ENCODE peak calls at places on chromosomes 1 and 21, in four cellular contexts. A is GM12878, X is H1, E is K562. Q is an unnamed sample.

GRCh38 chr1:68293609-68294353 is 61.5 kb upstream of the WLS start:
- DNase-seq in E (no peak), X (peak), A (no peak), Q (no peak)

GRCh38 chr21:45319461-45320211 is 31.9 kb upstream of the POFUT2 start:
- DNase-seq in E (no peak), A (no peak), X (no peak), Q (no peak)

GRCh38 chr1:27554777-27555699 is 48.9 kb downstream of the AHDC1 start:
- DNase-seq in A (no peak), X (no peak), E (peak), Q (no peak)

GRCh38 chr1:29686012-29686930 is 449.9 kb downstream of the PTPRU start:
- DNase-seq in A (no peak), E (no peak), X (no peak), Q (no peak)

GRCh38 chr1:78004719-78005346 is at the start of gene DNAJB4:
- DNase-seq in X (no peak), A (peak), E (peak), Q (peak)

GRCh38 chr1:186682721-186683120 is 2.5 kb upstream of the PTGS2 start:
- DNase-seq in A (no peak), X (no peak), E (no peak), Q (no peak)

GRCh38 chr1:236534164-236534651 is 10.4 kb downstream of the LGALS8 start:
- DNase-seq in E (no peak), X (no peak), A (no peak), Q (no peak)

GRCh38 chr1:167546935-167547334 is 6.6 kb downstream of the CREG1 start:
- DNase-seq in A (no peak), X (no peak), E (no peak), Q (no peak)

GRCh38 chr1:245641384-245641783 is 486.6 kb downstream of the KIF26B start:
- DNase-seq in A (no peak), X (no peak), E (no peak), Q (no peak)

GRCh38 chr21:28224191-28224755 is 768.4 kb downstream of the LTN1 start:
- DNase-seq in X (no peak), E (no peak), A (no peak), Q (no peak)

GRCh38 chr21:32184485-32184884 is 94.4 kb downstream of the MIS18A start:
- DNase-seq in X (no peak), E (peak), A (no peak), Q (no peak)

GRCh38 chr21:20875741-20876140 is 122.5 kb upstream of the NCAM2 start:
- DNase-seq in A (no peak), E (no peak), X (no peak), Q (no peak)

GRCh38 chr1:11158720-11159321 is 30.3 kb upstream of the ANGPTL7 start:
- DNase-seq in A (no peak), X (no peak), E (no peak), Q (no peak)

GRCh38 chr1:77322061-77322900 is 40.5 kb downstream of the AK5 start:
- DNase-seq in A (no peak), E (peak), X (no peak), Q (peak)

GRCh38 chr1:42937836-42938595 is 20.7 kb downstream of the SLC2A1 start:
- DNase-seq in A (no peak), X (no peak), E (no peak), Q (no peak)

GRCh38 chr1:167928457-167928852 is 8.0 kb upstream of the DCAF6 start:
- DNase-seq in E (peak), X (no peak), A (no peak), Q (no peak)

GRCh38 chr21:30337644-30338170 is at the start of gene KRTAP27-1:
- DNase-seq in E (no peak), A (no peak), X (no peak), Q (no peak)

GRCh38 chr1:119713538-119714456 is 2.1 kb downstream of the PHGDH start:
- DNase-seq in E (no peak), X (no peak), A (no peak), Q (no peak)

GRCh38 chr1:118905206-118905605 is 82.9 kb downstream of the TBX15 start:
- DNase-seq in X (no peak), A (no peak), E (no peak), Q (no peak)

GRCh38 chr1:191993549-191993948 is 164.7 kb upstream of the RGS18 start:
- DNase-seq in X (no peak), A (no peak), E (peak), Q (peak)

GRCh38 chr1:228370941-228371740 is 35.5 kb downstream of the TRIM11 start:
- DNase-seq in X (no peak), A (no peak), E (no peak), Q (no peak)

GRCh38 chr1:49111931-49112330 is 335.2 kb upstream of the BEND5 start:
- DNase-seq in X (no peak), E (no peak), A (no peak), Q (no peak)

GRCh38 chr1:222616535-222616934 is 1.4 kb upstream of the MIA3 start:
- DNase-seq in E (no peak), A (no peak), X (no peak), Q (peak)

GRCh38 chr1:54398963-54399528 is 7.1 kb downstream of the SSBP3 start:
- DNase-seq in X (no peak), E (no peak), A (no peak), Q (no peak)

GRCh38 chr1:18241932-18242331 is 134.3 kb downstream of the IGSF21 start:
- DNase-seq in A (no peak), E (no peak), X (no peak), Q (no peak)

GRCh38 chr1:112540395-112540794 is 31.6 kb downstream of the WNT2B start:
- DNase-seq in X (no peak), A (no peak), E (no peak), Q (no peak)

GRCh38 chr21:42627527-42628289 is 25.7 kb upstream of the PDE9A start:
- DNase-seq in X (no peak), A (no peak), E (no peak), Q (no peak)

GRCh38 chr1:72229893-72230292 is 52.4 kb downstream of the NEGR1 start:
- DNase-seq in E (no peak), X (no peak), A (no peak), Q (peak)

GRCh38 chr1:103056423-103056822 is 51.9 kb downstream of the COL11A1 start:
- DNase-seq in E (no peak), X (no peak), A (no peak), Q (no peak)

GRCh38 chr21:37675202-37675801 is 241.0 kb downstream of the KCNJ6 start:
- DNase-seq in X (peak), E (peak), A (no peak), Q (no peak)

GRCh38 chr1:243390315-243390875 is 134.6 kb downstream of the SDCCAG8 start:
- DNase-seq in A (no peak), E (no peak), X (no peak), Q (no peak)

GRCh38 chr1:83900530-83900929 is 98.4 kb downstream of the TTLL7 start:
- DNase-seq in A (no peak), X (no peak), E (no peak), Q (no peak)

GRCh38 chr21:42696026-42696380 is 42.6 kb downstream of the PDE9A start:
- DNase-seq in A (no peak), X (no peak), E (no peak), Q (no peak)

GRCh38 chr1:157252473-157252872 is 114.3 kb upstream of the ETV3 start:
- DNase-seq in X (no peak), E (no peak), A (no peak), Q (peak)

GRCh38 chr1:157245823-157246222 is 107.6 kb upstream of the ETV3 start:
- DNase-seq in E (no peak), X (no peak), A (no peak), Q (no peak)

GRCh38 chr1:157249739-157250138 is 111.5 kb upstream of the ETV3 start:
- DNase-seq in E (no peak), X (no peak), A (no peak), Q (no peak)

GRCh38 chr1:157247005-157247763 is 109.0 kb upstream of the ETV3 start:
- DNase-seq in A (no peak), X (no peak), E (no peak), Q (no peak)

DNA sequence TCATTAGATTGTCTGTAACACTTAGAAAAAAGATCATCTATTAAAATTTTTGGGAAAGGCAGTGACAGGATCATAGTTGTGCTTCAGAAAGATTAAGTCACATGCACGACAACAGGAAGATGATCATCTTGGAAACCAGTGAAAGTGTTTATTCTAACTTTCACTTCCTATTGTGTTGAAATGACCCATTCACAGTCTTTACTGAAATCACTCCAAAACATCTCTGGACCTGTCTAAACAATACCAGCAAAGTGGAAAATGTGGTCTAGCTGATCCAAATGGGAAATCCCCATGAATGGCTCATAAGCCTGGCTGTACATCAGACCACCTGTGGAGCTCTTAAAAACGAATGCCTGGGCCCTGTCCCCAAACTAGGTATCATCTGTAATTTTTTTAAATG is 111.1 kb upstream of the ETV3 start:
- DNase-seq in X (no peak), E (no peak), A (peak), Q (no peak)
- TF ChIP-seq BRCA1 in X (no peak), E (no peak), A (no peak), Q (no peak)

GRCh38 chr21:46634966-46635323 is 529 bp upstream of the PRMT2 start:
- DNase-seq in A (peak), X (no peak), E (peak), Q (peak)
- TF ChIP-seq BRCA1 in A (no peak), X (no peak), E (no peak), Q (no peak)

GRCh38 chr1:175394739-175395138 is 202.2 kb upstream of the KIAA0040 start:
- DNase-seq in X (no peak), E (no peak), A (no peak), Q (no peak)

GRCh38 chr1:175390081-175390481 is 197.5 kb upstream of the KIAA0040 start:
- DNase-seq in A (peak), E (no peak), X (no peak), Q (no peak)

GRCh38 chr1:175388286-175388685 is 195.7 kb upstream of the KIAA0040 start:
- DNase-seq in X (no peak), E (no peak), A (no peak), Q (no peak)

GRCh38 chr1:175385316-175385715 is 192.7 kb upstream of the KIAA0040 start:
- DNase-seq in A (no peak), E (no peak), X (no peak), Q (no peak)

DNA sequence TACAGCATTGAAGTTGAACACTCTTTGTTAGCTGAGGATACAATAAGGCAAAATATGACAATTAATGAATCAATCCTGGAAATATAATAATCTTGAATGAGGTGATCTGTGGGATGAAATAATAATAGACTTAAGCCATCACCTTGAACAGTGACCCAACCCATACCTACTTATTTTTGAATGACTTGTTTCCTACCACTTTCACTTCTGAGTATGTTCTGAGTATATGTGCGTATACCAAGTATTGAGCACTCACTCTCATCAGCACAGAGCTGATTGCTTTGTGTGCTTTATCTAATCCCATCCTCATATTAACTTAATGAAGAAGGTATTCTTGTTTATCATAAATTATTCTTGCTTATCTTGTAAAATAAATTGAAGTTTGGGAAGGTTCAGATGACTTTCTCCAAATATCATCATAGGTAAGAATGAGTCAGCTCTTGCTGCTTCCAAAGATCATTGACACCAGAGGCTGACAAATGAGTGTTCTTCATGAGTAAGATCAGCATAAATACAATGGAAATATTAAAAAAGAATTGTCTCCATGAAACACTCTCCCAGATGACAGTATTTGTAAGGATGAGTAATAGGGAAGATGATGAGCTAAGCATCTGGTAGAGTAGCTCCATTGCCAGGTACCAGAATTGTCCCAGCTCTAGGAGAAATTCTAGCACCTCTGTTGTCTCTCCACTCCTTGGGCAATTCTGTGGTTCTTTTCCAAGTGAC is 198.1 kb upstream of the KIAA0040 start:
- DNase-seq in A (no peak), E (no peak), X (no peak), Q (no peak)
- TF ChIP-seq BRCA1 in A (no peak), E (no peak), X (no peak), Q (no peak)

GRCh38 chr1:5981009-5981380 is 11.2 kb downstream of the NPHP4 start:
- DNase-seq in E (no peak), A (no peak), X (no peak), Q (no peak)
- TF ChIP-seq BRCA1 in E (no peak), A (no peak), X (no peak), Q (no peak)